ENCODE peak calls at places on chromosomes 5 and 9, in five cellular contexts. E is neural progenitor cell, Z is IMR-90, N is stomach, O is heart right ventricle. C is an unnamed sample.
A peak's percentile ranks its signal among the peaks of the same experiment; 100 is the strongest.

GRCh38 chr5:7659420-7659819 is 191.5 kb downstream of the CFAP90 start:
- DNase-seq in N (no peak), Z (no peak), E (no peak), O (no peak), C (no peak)

GRCh38 chr9:93678199-93679019 is 102.0 kb downstream of the PHF2 start:
- DNase-seq in E (no peak), Z (no peak), N (peak; percentile 13), O (peak; percentile 2), C (peak; percentile 4)

GRCh38 chr9:72489986-72490385 is 31.4 kb upstream of the TMC1 start:
- DNase-seq in O (no peak), Z (no peak), N (no peak), E (no peak), C (no peak)

GRCh38 chr9:111029260-111029659 is 9.0 kb downstream of the LPAR1 start:
- DNase-seq in E (no peak), Z (no peak), N (no peak), O (no peak), C (no peak)

GRCh38 chr9:136329211-136329627 is 1.9 kb downstream of the GPSM1 start:
- DNase-seq in O (no peak), Z (no peak), N (no peak), E (no peak), C (no peak)

GRCh38 chr9:116087246-116087645 is 66.3 kb upstream of the PAPPA start:
- DNase-seq in E (peak; percentile 18), Z (peak; percentile 86), N (peak; percentile 26), O (peak; percentile 49), C (peak; percentile 61)

GRCh38 chr5:41787257-41787656 is 83.0 kb downstream of the OXCT1 start:
- DNase-seq in O (no peak), N (no peak), E (no peak), Z (peak; percentile 18), C (no peak)

GRCh38 chr5:109485030-109485429 is 75.3 kb upstream of the PJA2 start:
- DNase-seq in E (no peak), Z (no peak), N (peak; percentile 82), O (peak; percentile 61), C (peak; percentile 71)

GRCh38 chr5:31921852-31922305 is 252.2 kb downstream of the GOLPH3 start:
- DNase-seq in Z (peak; percentile 49), N (no peak), E (peak; percentile 49), O (no peak), C (no peak)

GRCh38 chr5:24742334-24742733 is 97.6 kb upstream of the CDH10 start:
- DNase-seq in O (no peak), E (no peak), N (no peak), Z (no peak), C (no peak)

GRCh38 chr5:94508421-94509148 is 109.8 kb downstream of the KIAA0825 start:
- DNase-seq in O (no peak), Z (no peak), N (no peak), E (no peak), C (no peak)

GRCh38 chr5:530001-530400 is 5.8 kb upstream of the SLC9A3 start:
- DNase-seq in O (no peak), E (no peak), N (no peak), Z (no peak), C (no peak)

GRCh38 chr5:67182406-67182805 is 14.2 kb downstream of the CD180 start:
- DNase-seq in E (peak; percentile 36), O (peak; percentile 66), Z (peak; percentile 89), N (no peak), C (no peak)

GRCh38 chr9:135229701-135230385 is 142.4 kb downstream of the OLFM1 start:
- DNase-seq in Z (no peak), N (no peak), O (no peak), E (peak; percentile 45), C (no peak)

GRCh38 chr9:4290427-4290837 is 9.4 kb downstream of the GLIS3 start:
- DNase-seq in Z (no peak), N (no peak), O (no peak), E (no peak), C (no peak)

GRCh38 chr9:16769291-16769690 is 101.2 kb downstream of the BNC2 start:
- DNase-seq in E (no peak), O (no peak), N (no peak), Z (no peak), C (no peak)

GRCh38 chr9:101307041-101307440 is 77.8 kb downstream of the BAAT start:
- DNase-seq in O (no peak), E (no peak), N (no peak), Z (no peak), C (no peak)

GRCh38 chr5:149584106-149584505 is 2.8 kb downstream of the ARHGEF37 start:
- DNase-seq in N (no peak), Z (no peak), O (no peak), E (no peak), C (no peak)

GRCh38 chr9:134858051-134858841 is 22.4 kb upstream of the FCN2 start:
- DNase-seq in N (no peak), E (no peak), Z (peak; percentile 38), O (no peak), C (no peak)

GRCh38 chr5:133423618-133424282 is 188.6 kb downstream of the FSTL4 start:
- DNase-seq in N (peak; percentile 72), E (peak; percentile 88), O (peak; percentile 37), Z (peak; percentile 12), C (peak; percentile 77)

GRCh38 chr9:15349892-15350761 is 43.1 kb upstream of the TTC39B start:
- DNase-seq in E (no peak), Z (peak; percentile 18), O (no peak), N (peak; percentile 72), C (no peak)

GRCh38 chr9:113556877-113557593 is 93.5 kb downstream of the RGS3 start:
- DNase-seq in E (no peak), N (no peak), O (no peak), Z (peak; percentile 71), C (no peak)

GRCh38 chr5:25646421-25647341 is 1001.9 kb upstream of the CDH10 start:
- DNase-seq in O (no peak), E (no peak), N (no peak), Z (no peak), C (no peak)

GRCh38 chr5:133240425-133241091 is 188.7 kb downstream of the HSPA4 start:
- DNase-seq in Z (peak; percentile 99), N (peak; percentile 50), O (peak; percentile 14), E (no peak), C (no peak)

GRCh38 chr9:37324261-37324683 is 98.2 kb upstream of the GRHPR start:
- DNase-seq in E (peak; percentile 13), Z (peak; percentile 53), O (no peak), N (no peak), C (peak; percentile 42)

GRCh38 chr5:4700082-4700481 is 440.0 kb upstream of the ADAMTS16 start:
- DNase-seq in N (no peak), Z (no peak), O (peak; percentile 23), E (peak; percentile 85), C (peak; percentile 93)

GRCh38 chr9:112334319-112334828 is 955 bp upstream of the PTBP3 start:
- DNase-seq in E (peak; percentile 19), Z (peak; percentile 38), N (no peak), O (no peak), C (no peak)

GRCh38 chr5:80755634-80756033 is 100.9 kb upstream of the DHFR start:
- DNase-seq in E (peak; percentile 18), Z (no peak), N (no peak), O (no peak), C (no peak)

GRCh38 chr9:131468031-131468430 is 34.7 kb upstream of the POMT1 start:
- DNase-seq in E (no peak), O (no peak), Z (no peak), N (no peak), C (no peak)

GRCh38 chr9:92745236-92745790 is 19.3 kb downstream of the BICD2 start:
- DNase-seq in Z (no peak), O (no peak), N (no peak), E (no peak), C (no peak)

GRCh38 chr9:88418715-88419540 is 30.7 kb downstream of the SPIN1 start:
- DNase-seq in Z (no peak), E (no peak), O (no peak), N (no peak), C (no peak)
- H3K9me3 ChIP-seq in Z (peaks cover 16% of the 10 kb centered on the region), E (no peaks in the 10 kb centered on the region), O (no peaks in the 10 kb centered on the region), N (peaks cover 16% of the 10 kb centered on the region), C (peaks cover 14% of the 10 kb centered on the region)

DNA sequence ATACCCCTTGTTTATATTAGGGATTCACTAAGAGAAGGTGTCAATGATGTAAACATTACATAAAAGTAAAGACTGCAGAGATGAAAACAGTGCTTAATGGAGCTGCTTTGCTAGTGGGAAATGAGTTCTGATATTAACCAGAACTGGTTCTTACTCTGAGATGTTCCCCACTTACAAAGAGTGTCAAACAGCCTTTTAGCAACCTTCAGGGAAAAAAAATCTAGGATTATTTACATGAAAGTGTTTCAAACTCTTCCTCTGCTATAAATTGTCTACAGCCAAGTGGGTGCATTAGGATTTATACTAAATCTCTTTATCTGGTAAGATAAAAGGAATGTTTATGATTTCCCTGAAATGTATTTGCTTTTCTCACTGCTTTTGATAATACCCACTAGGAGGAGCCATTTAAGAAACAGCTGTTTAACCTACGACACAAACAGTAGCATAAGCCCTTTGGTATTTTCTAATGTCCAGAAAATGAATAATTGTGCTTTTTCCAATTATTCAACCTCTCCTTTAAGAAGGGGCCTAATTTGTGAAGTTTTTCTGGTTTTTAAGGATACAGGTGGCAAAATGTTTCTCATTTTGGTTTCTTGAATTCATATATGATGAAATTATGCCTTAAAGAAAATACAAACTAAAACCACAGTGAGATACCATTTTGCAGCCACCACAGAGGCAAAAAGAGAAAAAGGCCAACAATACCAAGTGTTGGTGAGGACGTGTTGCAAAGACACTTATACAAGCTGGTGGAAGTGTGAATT is 186.3 kb downstream of the TLE4 start:
- DNase-seq in N (no peak), Z (peak; percentile 46), E (no peak), O (no peak), C (no peak)
- TF ChIP-seq CTCF in N (no peak), Z (peak; percentile 51), E (peak; percentile 43), O (peak; percentile 38), C (peak; percentile 35)

GRCh38 chr5:140780512-140780911 is 5.4 kb upstream of the PCDHA1 start:
- DNase-seq in Z (no peak), E (no peak), N (no peak), O (no peak), C (no peak)

GRCh38 chr5:140791111-140791510 is 3.5 kb upstream of the PCDHA2 start:
- DNase-seq in Z (no peak), N (no peak), E (no peak), O (no peak), C (no peak)

DNA sequence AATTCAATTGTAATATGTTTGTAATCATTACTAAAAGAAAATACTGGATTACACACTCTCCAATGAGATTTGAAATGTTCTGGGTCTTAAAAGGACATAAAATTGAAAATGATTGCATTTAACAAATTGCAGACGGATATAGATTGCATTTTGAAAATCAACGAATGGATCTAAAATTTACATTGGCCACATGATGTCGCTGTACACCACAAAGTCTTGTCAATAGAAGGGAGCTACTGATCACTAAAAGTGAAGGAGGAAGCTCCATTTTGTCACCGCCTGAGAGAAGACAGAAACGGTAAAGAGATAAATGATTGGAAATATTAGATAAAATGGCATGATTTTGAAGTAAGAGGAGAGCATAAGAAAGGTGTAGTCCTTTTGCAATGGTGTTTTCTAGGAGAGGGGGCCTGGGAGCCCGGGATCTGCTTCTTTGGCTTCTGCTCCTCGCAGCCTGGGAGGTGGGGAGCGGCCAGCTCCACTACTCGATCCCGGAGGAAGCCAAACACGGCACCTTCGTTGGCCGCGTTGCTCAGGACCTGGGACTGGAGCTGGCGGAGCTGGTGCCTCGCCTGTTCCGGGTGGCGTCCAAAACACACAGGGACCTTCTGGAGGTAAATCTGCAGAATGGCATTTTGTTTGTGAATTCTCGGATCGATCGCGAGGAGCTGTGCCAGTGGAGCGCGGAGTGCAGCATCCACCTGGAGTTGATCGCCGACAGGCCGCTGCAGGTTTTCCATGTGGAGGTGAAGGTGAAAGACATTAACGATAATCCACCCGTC is at the start of gene PCDHA1:
- DNase-seq in Z (no peak), E (no peak), N (no peak), O (no peak), C (no peak)
- H3K9me3 ChIP-seq in Z (peaks cover 35% of the 10 kb centered on the region), E (peaks cover 7% of the 10 kb centered on the region), N (peaks cover 81% of the 10 kb centered on the region), O (no peaks in the 10 kb centered on the region), C (peaks cover 12% of the 10 kb centered on the region)

GRCh38 chr9:137772281-137772873 is 105.2 kb upstream of the CACNA1B start:
- DNase-seq in O (no peak), N (no peak), Z (no peak), E (peak; percentile 38), C (peak; percentile 38)
- TF ChIP-seq CTCF in O (no peak), N (no peak), Z (no peak), E (peak; percentile 43), C (peak; percentile 54)